ENCODE peak calls at places on chromosomes 13 and 19, in seven cellular contexts. One of them, this sample, is unnamed.
A peak's percentile ranks its signal among the peaks of the same experiment; 100 is the strongest.

GRCh38 chr19:51799998-51800848 is 5.3 kb downstream of the FPR3 start:
- DNase-seq in activated CD4-positive, alpha-beta T cell treated with anti-CD3 and anti-CD28 coated beads, Interleukin-2, amount 50 U/mL, for 24 hours: no peak
- DNase-seq in NCI-H748 treated with DMSO at 0.1 percent for 48 hours: no peak
- DNase-seq in epithelial cell of esophagus: no peak
- DNase-seq in neural crest cell: no peak
- DNase-seq in MCF 10A: no peak
- DNase-seq in effector memory CD8-positive, alpha-beta T cell: no peak
- DNase-seq in this sample: no peak

GRCh38 chr13:100156786-100157185 is 67.9 kb downstream of the PCCA start:
- DNase-seq in activated CD4-positive, alpha-beta T cell treated with anti-CD3 and anti-CD28 coated beads, Interleukin-2, amount 50 U/mL, for 24 hours: no peak
- DNase-seq in NCI-H748 treated with DMSO at 0.1 percent for 48 hours: no peak
- DNase-seq in epithelial cell of esophagus: peak; percentile 72
- DNase-seq in neural crest cell: no peak
- DNase-seq in MCF 10A: peak; percentile 87
- DNase-seq in effector memory CD8-positive, alpha-beta T cell: no peak
- DNase-seq in this sample: no peak

GRCh38 chr19:49685845-49686332 is 3.5 kb upstream of the ADM5 start:
- DNase-seq in activated CD4-positive, alpha-beta T cell treated with anti-CD3 and anti-CD28 coated beads, Interleukin-2, amount 50 U/mL, for 24 hours: no peak
- DNase-seq in NCI-H748 treated with DMSO at 0.1 percent for 48 hours: no peak
- DNase-seq in epithelial cell of esophagus: no peak
- DNase-seq in neural crest cell: no peak
- DNase-seq in MCF 10A: no peak
- DNase-seq in effector memory CD8-positive, alpha-beta T cell: no peak
- DNase-seq in this sample: no peak

GRCh38 chr13:28313579-28313978 is 175.2 kb downstream of the PAN3 start:
- DNase-seq in activated CD4-positive, alpha-beta T cell treated with anti-CD3 and anti-CD28 coated beads, Interleukin-2, amount 50 U/mL, for 24 hours: no peak
- DNase-seq in NCI-H748 treated with DMSO at 0.1 percent for 48 hours: no peak
- DNase-seq in epithelial cell of esophagus: peak; percentile 15
- DNase-seq in neural crest cell: no peak
- DNase-seq in MCF 10A: no peak
- DNase-seq in effector memory CD8-positive, alpha-beta T cell: no peak
- DNase-seq in this sample: peak; percentile 9

GRCh38 chr13:99067160-99067985 is 89.5 kb upstream of the DOCK9 start:
- DNase-seq in activated CD4-positive, alpha-beta T cell treated with anti-CD3 and anti-CD28 coated beads, Interleukin-2, amount 50 U/mL, for 24 hours: no peak
- DNase-seq in NCI-H748 treated with DMSO at 0.1 percent for 48 hours: no peak
- DNase-seq in epithelial cell of esophagus: peak; percentile 92
- DNase-seq in neural crest cell: no peak
- DNase-seq in MCF 10A: peak; percentile 50
- DNase-seq in effector memory CD8-positive, alpha-beta T cell: no peak
- DNase-seq in this sample: no peak

GRCh38 chr19:45223879-45224278 is 21.3 kb downstream of the EXOC3L2 start:
- DNase-seq in activated CD4-positive, alpha-beta T cell treated with anti-CD3 and anti-CD28 coated beads, Interleukin-2, amount 50 U/mL, for 24 hours: no peak
- DNase-seq in NCI-H748 treated with DMSO at 0.1 percent for 48 hours: no peak
- DNase-seq in epithelial cell of esophagus: no peak
- DNase-seq in neural crest cell: no peak
- DNase-seq in MCF 10A: no peak
- DNase-seq in effector memory CD8-positive, alpha-beta T cell: no peak
- DNase-seq in this sample: no peak

GRCh38 chr13:92842145-92842544 is 384.5 kb upstream of the GPC6 start:
- DNase-seq in activated CD4-positive, alpha-beta T cell treated with anti-CD3 and anti-CD28 coated beads, Interleukin-2, amount 50 U/mL, for 24 hours: no peak
- DNase-seq in NCI-H748 treated with DMSO at 0.1 percent for 48 hours: no peak
- DNase-seq in epithelial cell of esophagus: peak; percentile 59
- DNase-seq in neural crest cell: no peak
- DNase-seq in MCF 10A: peak; percentile 73
- DNase-seq in effector memory CD8-positive, alpha-beta T cell: no peak
- DNase-seq in this sample: no peak

GRCh38 chr13:98977568-98978270 is at the start of gene DOCK9:
- DNase-seq in activated CD4-positive, alpha-beta T cell treated with anti-CD3 and anti-CD28 coated beads, Interleukin-2, amount 50 U/mL, for 24 hours: no peak
- DNase-seq in NCI-H748 treated with DMSO at 0.1 percent for 48 hours: peak; percentile 59
- DNase-seq in epithelial cell of esophagus: peak; percentile 55
- DNase-seq in neural crest cell: peak; percentile 20
- DNase-seq in MCF 10A: peak; percentile 49
- DNase-seq in effector memory CD8-positive, alpha-beta T cell: no peak
- DNase-seq in this sample: peak; percentile 48

GRCh38 chr19:8512115-8512967 is 1.6 kb downstream of the ZNF414 start:
- DNase-seq in activated CD4-positive, alpha-beta T cell treated with anti-CD3 and anti-CD28 coated beads, Interleukin-2, amount 50 U/mL, for 24 hours: no peak
- DNase-seq in NCI-H748 treated with DMSO at 0.1 percent for 48 hours: no peak
- DNase-seq in epithelial cell of esophagus: peak; percentile 60
- DNase-seq in neural crest cell: no peak
- DNase-seq in MCF 10A: peak; percentile 42
- DNase-seq in effector memory CD8-positive, alpha-beta T cell: no peak
- DNase-seq in this sample: peak; percentile 64

This sample was measured in HAP-1.